ENCODE peak calls at places on chromosomes 4 and X, in four cellular contexts. X is GM12878, P is K562, H is H1. S is an unnamed sample.

GRCh38 chr4:76689079-76689817 is 208.7 kb downstream of the SOWAHB start:
- DNase-seq in P (no peak), H (peak; percentile 78), X (no peak), S (no peak)

GRCh38 chrX:37380920-37381319 is 31.8 kb downstream of the PRRG1 start:
- DNase-seq in P (peak; percentile 60), H (no peak), X (no peak), S (peak; percentile 25)

GRCh38 chr4:139689093-139689722 is 23.6 kb downstream of the MGST2 start:
- DNase-seq in H (no peak), P (no peak), X (no peak), S (peak; percentile 96)

GRCh38 chr4:122617597-122618593 is 3.0 kb downstream of the IL21 start:
- DNase-seq in P (no peak), H (no peak), X (no peak), S (no peak)

GRCh38 chr4:1566838-1567518 is 117.1 kb downstream of the FAM53A start:
- DNase-seq in X (no peak), P (no peak), H (no peak), S (no peak)

GRCh38 chrX:107449490-107450175 is at the start of gene FRMPD3:
- DNase-seq in P (no peak), X (no peak), H (no peak), S (no peak)

GRCh38 chr4:106320235-106320634 is 3.9 kb downstream of the AIMP1 start:
- DNase-seq in P (no peak), X (no peak), H (no peak), S (no peak)

GRCh38 chr4:561456-561855 is 14.6 kb downstream of the TMEM271 start:
- DNase-seq in H (no peak), P (no peak), X (no peak), S (no peak)

GRCh38 chr4:159401791-159402380 is 299.0 kb downstream of the RAPGEF2 start:
- DNase-seq in P (no peak), X (no peak), H (no peak), S (peak; percentile 25)

GRCh38 chrX:10109695-10110094 is 47.1 kb upstream of the CLCN4 start:
- DNase-seq in X (no peak), H (no peak), P (no peak), S (no peak)

GRCh38 chrX:1778817-1779216 is 164.0 kb downstream of the ASMT start:
- DNase-seq in X (no peak), P (no peak), H (no peak), S (no peak)

GRCh38 chr4:155759372-155760252 is 791 bp downstream of the GUCY1B1 start:
- DNase-seq in H (peak; percentile 66), P (peak; percentile 1), X (no peak), S (no peak)

GRCh38 chr4:148653681-148654080 is 211.5 kb upstream of the NR3C2 start:
- DNase-seq in H (no peak), P (no peak), X (no peak), S (no peak)

GRCh38 chr4:166165829-166166420 is 292.9 kb downstream of the TLL1 start:
- DNase-seq in H (no peak), X (peak; percentile 36), P (peak; percentile 65), S (peak; percentile 73)

GRCh38 chrX:65903750-65904149 is 136.1 kb downstream of the VSIG4 start:
- DNase-seq in X (no peak), P (no peak), H (no peak), S (no peak)

GRCh38 chr4:86891785-86892638 is at the start of gene C4orf36:
- DNase-seq in H (peak; percentile 86), X (no peak), P (peak; percentile 49), S (no peak)

GRCh38 chrX:149982310-149982709 is 44.0 kb upstream of the EOLA2 start:
- DNase-seq in H (no peak), X (no peak), P (no peak), S (peak; percentile 1)

GRCh38 chrX:39961441-39961840 is 136.3 kb downstream of the BCOR start:
- DNase-seq in H (no peak), X (no peak), P (no peak), S (no peak)

GRCh38 chr4:169902658-169903345 is 123.4 kb downstream of the MFAP3L start:
- DNase-seq in H (no peak), P (peak; percentile 6), X (no peak), S (peak; percentile 18)

GRCh38 chrX:41019041-41019392 is 66.2 kb upstream of the USP9X start:
- DNase-seq in X (no peak), P (no peak), H (no peak), S (no peak)
- TF ChIP-seq ATF2 in X (no peak), P (no peak), H (no peak), S (no peak)

GRCh38 chr4:6657242-6658203 is 17.0 kb downstream of the MRFAP1 start:
- DNase-seq in P (no peak), X (no peak), H (no peak), S (no peak)

GRCh38 chr4:6658204-6658585 is 17.7 kb downstream of the MRFAP1 start:
- DNase-seq in P (no peak), X (no peak), H (no peak), S (no peak)

GRCh38 chr4:6659897-6660296 is 19.4 kb downstream of the MRFAP1 start:
- DNase-seq in X (no peak), H (no peak), P (no peak), S (no peak)

GRCh38 chr4:6660430-6660829 is 19.9 kb downstream of the MRFAP1 start:
- DNase-seq in H (no peak), P (no peak), X (no peak), S (no peak)

GRCh38 chr4:6658635-6659075 is 18.2 kb downstream of the MRFAP1 start:
- DNase-seq in H (peak; percentile 73), X (no peak), P (no peak), S (no peak)
- TF ChIP-seq TAF1 in H (no peak), X (no peak), P (no peak), S (no peak)

DNA sequence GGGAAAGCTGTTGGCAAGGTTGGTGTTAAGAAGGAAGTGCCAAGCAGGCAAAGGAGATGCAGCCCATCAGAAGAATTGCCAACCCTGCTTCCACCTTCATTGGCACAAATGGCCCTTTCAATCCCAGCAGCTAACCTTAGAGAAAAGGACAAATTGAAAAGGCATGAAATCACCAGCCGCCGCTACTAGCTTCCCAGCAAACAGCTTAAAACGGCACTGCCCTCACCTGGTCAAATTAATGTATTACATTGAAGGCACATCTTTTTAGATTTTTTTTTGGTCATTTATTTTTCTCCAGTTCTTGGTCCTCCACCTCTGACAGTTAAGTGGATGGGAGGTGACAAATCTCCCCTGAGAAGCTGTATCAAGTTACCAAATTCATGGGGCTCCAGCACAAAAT is 51.0 kb upstream of the NHSL2 start:
- DNase-seq in X (no peak), P (peak; percentile 50), H (no peak), S (peak; percentile 12)
- TF ChIP-seq GABPA in X (no peak), P (no peak), H (no peak), S (no peak)

DNA sequence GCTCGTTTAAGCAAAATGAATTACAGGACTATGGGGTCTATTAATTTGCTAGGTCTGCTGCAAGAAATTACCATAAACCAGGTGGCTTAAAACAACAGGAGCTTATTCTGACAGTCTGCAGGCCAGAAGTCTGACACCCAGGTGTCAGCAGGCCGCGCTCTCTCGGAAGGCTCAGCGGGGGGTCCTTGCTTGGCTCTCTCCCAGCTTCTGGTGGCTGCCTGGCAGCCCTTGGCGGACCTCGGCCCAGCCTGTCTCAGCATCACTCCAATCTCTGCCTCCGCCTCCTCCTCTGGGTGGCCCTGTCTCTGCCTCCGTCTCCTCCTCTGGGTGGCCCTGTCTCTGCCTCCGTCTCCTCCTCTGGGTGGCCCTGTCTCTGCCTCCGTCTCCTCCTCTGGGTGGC is 580.5 kb upstream of the FAT1 start:
- DNase-seq in H (no peak), X (no peak), P (no peak), S (no peak)
- TF ChIP-seq ATF2 in H (no peak), X (no peak), P (no peak), S (no peak)

DNA sequence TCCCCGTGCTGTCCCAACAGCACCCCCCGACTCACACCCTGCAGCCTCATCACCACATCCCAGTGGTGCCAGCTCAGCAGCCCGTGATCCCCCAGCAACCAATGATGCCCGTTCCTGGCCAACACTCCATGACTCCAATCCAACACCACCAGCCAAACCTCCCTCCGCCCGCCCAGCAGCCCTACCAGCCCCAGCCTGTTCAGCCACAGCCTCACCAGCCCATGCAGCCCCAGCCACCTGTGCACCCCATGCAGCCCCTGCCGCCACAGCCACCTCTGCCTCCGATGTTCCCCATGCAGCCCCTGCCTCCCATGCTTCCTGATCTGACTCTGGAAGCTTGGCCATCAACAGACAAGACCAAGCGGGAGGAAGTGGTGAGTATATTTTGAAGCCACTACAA is 5.4 kb downstream of the AMELX start:
- DNase-seq in X (no peak), H (no peak), P (no peak), S (no peak)
- TF ChIP-seq TAF1 in X (no peak), H (no peak), P (no peak), S (no peak)

GRCh38 chr4:56863441-56864129 is 42.1 kb upstream of the SPINK2 start:
- DNase-seq in X (no peak), H (no peak), P (no peak), S (no peak)
- TF ChIP-seq GABPA in X (no peak), H (no peak), P (no peak), S (no peak)